ENCODE peak calls at places on chromosomes 12 and 14, in four cellular contexts. One of them, this sample, is unnamed.

GRCh38 chr12:94172973-94173372 is 24.6 kb downstream of the PLXNC1 start:
- DNase-seq in bronchial epithelial cell: peak
- DNase-seq in GM23338: no peak
- DNase-seq in stimulated activated CD4-positive, alpha-beta T cell treated with anti-CD3 and anti-CD28 coated beads, Interleukin-2, amount 100 ng/mL, for 48 hours: no peak
- DNase-seq in this sample: no peak

GRCh38 chr14:99127651-99128167 is 144.3 kb downstream of the BCL11B start:
- DNase-seq in bronchial epithelial cell: peak
- DNase-seq in GM23338: peak
- DNase-seq in stimulated activated CD4-positive, alpha-beta T cell treated with anti-CD3 and anti-CD28 coated beads, Interleukin-2, amount 100 ng/mL, for 48 hours: no peak
- DNase-seq in this sample: no peak

GRCh38 chr14:55129086-55129427 is at the start of gene LGALS3:
- DNase-seq in bronchial epithelial cell: peak
- DNase-seq in GM23338: peak
- DNase-seq in stimulated activated CD4-positive, alpha-beta T cell treated with anti-CD3 and anti-CD28 coated beads, Interleukin-2, amount 100 ng/mL, for 48 hours: peak
- DNase-seq in this sample: peak

GRCh38 chr12:39127401-39127800 is 222.0 kb upstream of the CPNE8 start:
- DNase-seq in bronchial epithelial cell: peak
- DNase-seq in GM23338: no peak
- DNase-seq in stimulated activated CD4-positive, alpha-beta T cell treated with anti-CD3 and anti-CD28 coated beads, Interleukin-2, amount 100 ng/mL, for 48 hours: no peak
- DNase-seq in this sample: no peak

GRCh38 chr12:80269953-80270552 is 170.7 kb downstream of the OTOGL start:
- DNase-seq in bronchial epithelial cell: peak
- DNase-seq in GM23338: peak
- DNase-seq in stimulated activated CD4-positive, alpha-beta T cell treated with anti-CD3 and anti-CD28 coated beads, Interleukin-2, amount 100 ng/mL, for 48 hours: no peak
- DNase-seq in this sample: no peak

GRCh38 chr14:101008196-101008595 is 104.7 kb upstream of the RTL1 start:
- DNase-seq in bronchial epithelial cell: no peak
- DNase-seq in GM23338: no peak
- DNase-seq in stimulated activated CD4-positive, alpha-beta T cell treated with anti-CD3 and anti-CD28 coated beads, Interleukin-2, amount 100 ng/mL, for 48 hours: no peak
- DNase-seq in this sample: no peak

GRCh38 chr12:55909513-55909884 is 18.2 kb downstream of the PYM1 start:
- DNase-seq in bronchial epithelial cell: no peak
- DNase-seq in GM23338: no peak
- DNase-seq in stimulated activated CD4-positive, alpha-beta T cell treated with anti-CD3 and anti-CD28 coated beads, Interleukin-2, amount 100 ng/mL, for 48 hours: no peak
- DNase-seq in this sample: no peak

GRCh38 chr14:90489306-90489705 is 92.5 kb downstream of the CALM1 start:
- DNase-seq in bronchial epithelial cell: no peak
- DNase-seq in GM23338: no peak
- DNase-seq in stimulated activated CD4-positive, alpha-beta T cell treated with anti-CD3 and anti-CD28 coated beads, Interleukin-2, amount 100 ng/mL, for 48 hours: no peak
- DNase-seq in this sample: no peak

GRCh38 chr12:65140738-65141137 is 19.6 kb upstream of the WIF1 start:
- DNase-seq in bronchial epithelial cell: no peak
- DNase-seq in GM23338: no peak
- DNase-seq in stimulated activated CD4-positive, alpha-beta T cell treated with anti-CD3 and anti-CD28 coated beads, Interleukin-2, amount 100 ng/mL, for 48 hours: no peak
- DNase-seq in this sample: no peak

GRCh38 chr12:126076515-126076914 is 1011.3 kb downstream of the AACS start:
- DNase-seq in bronchial epithelial cell: no peak
- DNase-seq in GM23338: no peak
- DNase-seq in stimulated activated CD4-positive, alpha-beta T cell treated with anti-CD3 and anti-CD28 coated beads, Interleukin-2, amount 100 ng/mL, for 48 hours: no peak
- DNase-seq in this sample: no peak

GRCh38 chr14:100610511-100611217 is 23.4 kb upstream of the BEGAIN start:
- DNase-seq in bronchial epithelial cell: peak
- DNase-seq in GM23338: no peak
- DNase-seq in stimulated activated CD4-positive, alpha-beta T cell treated with anti-CD3 and anti-CD28 coated beads, Interleukin-2, amount 100 ng/mL, for 48 hours: no peak
- DNase-seq in this sample: no peak

GRCh38 chr12:57089259-57090245 is 638 bp downstream of the NAB2 start:
- DNase-seq in bronchial epithelial cell: no peak
- DNase-seq in GM23338: peak
- DNase-seq in stimulated activated CD4-positive, alpha-beta T cell treated with anti-CD3 and anti-CD28 coated beads, Interleukin-2, amount 100 ng/mL, for 48 hours: peak
- DNase-seq in this sample: peak